ENCODE peak calls at places on chromosomes 1 and 21, in four cellular contexts. W is HepG2, R is K562, Y is GM12878. E is an unnamed sample.

GRCh38 chr1:84998642-84999280 is 1.8 kb upstream of the MCOLN2 start:
- DNase-seq in W (no peak), R (no peak), Y (no peak), E (no peak)

GRCh38 chr21:31181089-31181757 is 142.9 kb upstream of the KRTAP19-8 start:
- DNase-seq in W (no peak), R (no peak), Y (no peak), E (no peak)

GRCh38 chr1:47725732-47726495 is 271.3 kb downstream of the TRABD2B start:
- DNase-seq in W (peak), R (peak), Y (peak), E (peak)

GRCh38 chr1:75861831-75862230 is 65.1 kb downstream of the MSH4 start:
- DNase-seq in W (peak), R (no peak), Y (no peak), E (peak)

GRCh38 chr1:201461783-201462441 is 7.1 kb downstream of the PHLDA3 start:
- DNase-seq in W (peak), R (peak), Y (no peak), E (no peak)

GRCh38 chr1:25683177-25683576 is 66.6 kb downstream of the MAN1C1 start:
- DNase-seq in W (no peak), R (no peak), Y (no peak), E (no peak)

GRCh38 chr1:247118946-247119446 is 14.8 kb upstream of the ZNF669 start:
- DNase-seq in W (peak), R (peak), Y (no peak), E (peak)

GRCh38 chr1:10642403-10643080 is 153.9 kb downstream of the CASZ1 start:
- DNase-seq in W (no peak), R (no peak), Y (no peak), E (no peak)

GRCh38 chr1:18637962-18638817 is 7.5 kb downstream of the PAX7 start:
- DNase-seq in W (no peak), R (no peak), Y (no peak), E (no peak)

GRCh38 chr1:244102051-244102450 is 51.0 kb downstream of the ZBTB18 start:
- DNase-seq in W (no peak), R (no peak), Y (no peak), E (no peak)

GRCh38 chr1:196400478-196401453 is 207.5 kb downstream of the KCNT2 start:
- DNase-seq in W (peak), R (no peak), Y (no peak), E (no peak)
- TF ChIP-seq CBFB in W (peak), R (no peak), Y (no peak), E (no peak)

GRCh38 chr1:41480204-41481108 is 4.0 kb downstream of the EDN2 start:
- DNase-seq in W (no peak), R (no peak), Y (no peak), E (no peak)
- TF ChIP-seq MAX in W (no peak), R (no peak), Y (no peak), E (no peak)

GRCh38 chr1:150619576-150620509 is 9.6 kb downstream of the ENSA start:
- DNase-seq in W (no peak), R (no peak), Y (no peak), E (no peak)
- TF ChIP-seq ATF3 in W (no peak), R (peak), Y (no peak), E (no peak)

GRCh38 chr1:236103646-236104218 is 38.6 kb upstream of the GPR137B start:
- DNase-seq in W (peak), R (peak), Y (no peak), E (peak)
- TF ChIP-seq CBFB in W (no peak), R (no peak), Y (no peak), E (no peak)

E was measured in WTC11.